ENCODE peak calls at places on chromosome 4, in four cellular contexts. J is H9, C is mesendoderm, G is H1. I is an unnamed sample.

GRCh38 chr4:24330198-24330972 is 254.0 kb downstream of the DHX15 start:
- DNase-seq in C (peak), J (no peak), G (no peak), I (no peak)

GRCh38 chr4:8778760-8779159 is 92.9 kb downstream of the HMX1 start:
- DNase-seq in J (no peak), C (no peak), G (no peak), I (no peak)

GRCh38 chr4:121726642-121727268 is 30.0 kb upstream of the ANXA5 start:
- DNase-seq in J (no peak), C (peak), G (no peak), I (peak)

GRCh38 chr4:5984843-5985242 is 33.4 kb downstream of the C4orf50 start:
- DNase-seq in J (no peak), G (no peak), C (no peak), I (no peak)

GRCh38 chr4:182478475-182478874 is 235.3 kb downstream of the TENM3 start:
- DNase-seq in G (no peak), C (peak), J (no peak), I (peak)

GRCh38 chr4:3287972-3288570 is 4.8 kb upstream of the RGS12 start:
- DNase-seq in C (no peak), J (peak), G (no peak), I (no peak)

GRCh38 chr4:15479913-15480185 is 10.2 kb downstream of the CC2D2A start:
- DNase-seq in G (no peak), J (no peak), C (no peak), I (peak)

GRCh38 chr4:182190306-182190705 is 52.9 kb upstream of the TENM3 start:
- DNase-seq in J (no peak), G (no peak), C (no peak), I (no peak)

GRCh38 chr4:10128761-10129160 is 12.2 kb upstream of the WDR1 start:
- DNase-seq in J (no peak), C (no peak), G (no peak), I (no peak)

GRCh38 chr4:29326816-29327215 is 1393.4 kb upstream of the PCDH7 start:
- DNase-seq in G (no peak), C (no peak), J (no peak), I (peak)

GRCh38 chr4:2535386-2536192 is 858 bp upstream of the FAM193A start:
- DNase-seq in J (peak), G (no peak), C (peak), I (peak)

GRCh38 chr4:153318696-153319320 is 25.7 kb upstream of the MND1 start:
- DNase-seq in G (no peak), C (peak), J (no peak), I (peak)

GRCh38 chr4:93495346-93495745 is 333.2 kb upstream of the ATOH1 start:
- DNase-seq in C (no peak), G (no peak), J (no peak), I (no peak)

GRCh38 chr4:162274354-162274753 is 110.6 kb upstream of the FSTL5 start:
- DNase-seq in G (no peak), C (no peak), J (no peak), I (no peak)

GRCh38 chr4:8381814-8382581 is 58.5 kb downstream of the ACOX3 start:
- DNase-seq in G (no peak), C (no peak), J (no peak), I (no peak)

GRCh38 chr4:169723207-169723606 is 34.5 kb downstream of the HPF1 start:
- DNase-seq in J (no peak), G (no peak), C (peak), I (no peak)

GRCh38 chr4:97819314-97819713 is 324.0 kb downstream of the STPG2 start:
- DNase-seq in G (no peak), J (no peak), C (no peak), I (no peak)

GRCh38 chr4:26055855-26056254 is 141.8 kb downstream of the SMIM20 start:
- DNase-seq in J (no peak), G (no peak), C (no peak), I (no peak)

GRCh38 chr4:39043697-39044363 is 11.6 kb upstream of the TMEM156 start:
- DNase-seq in G (no peak), J (no peak), C (peak), I (peak)
- H3K56ac ChIP-seq in G (no peak), J (no peak), C (peak), I (peak)

GRCh38 chr4:104519588-104519987 is 24.9 kb upstream of the CXXC4 start:
- DNase-seq in C (no peak), G (no peak), J (no peak), I (no peak)

DNA sequence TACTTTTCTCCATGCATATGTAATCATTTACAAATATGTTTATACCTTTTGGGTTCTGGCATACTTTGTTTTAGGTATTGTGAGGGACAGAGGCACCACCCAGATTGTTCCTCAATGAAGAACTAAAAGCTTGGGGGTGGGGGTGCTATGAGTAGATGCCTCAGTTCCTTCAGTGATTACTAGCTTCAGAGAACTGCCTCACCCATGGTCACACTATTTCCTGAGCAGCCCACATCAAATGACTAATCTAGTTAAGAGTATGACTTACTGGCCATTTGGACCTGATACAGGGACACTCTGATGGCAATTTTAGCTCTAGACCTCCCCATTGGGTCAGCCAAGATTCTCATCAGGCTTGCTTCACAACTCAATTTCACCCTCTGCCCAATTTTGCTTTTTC is 22.2 kb upstream of the CXXC4 start:
- DNase-seq in C (no peak), G (no peak), J (no peak), I (no peak)
- H3K56ac ChIP-seq in C (no peak), G (no peak), J (no peak), I (no peak)

GRCh38 chr4:560731-561211 is 15.3 kb downstream of the TMEM271 start:
- DNase-seq in J (no peak), C (no peak), G (no peak), I (no peak)
- H3K56ac ChIP-seq in J (no peak), C (no peak), G (no peak), I (no peak)

GRCh38 chr4:108512615-108513505 is 107.5 kb upstream of the RPL34 start:
- DNase-seq in C (peak), G (peak), J (peak), I (peak)
- H3K56ac ChIP-seq in C (no peak), G (no peak), J (no peak), I (no peak)

GRCh38 chr4:110046588-110047049 is 133.9 kb downstream of the EGF start:
- DNase-seq in J (no peak), G (no peak), C (no peak), I (peak)

GRCh38 chr4:110041742-110042141 is 129.1 kb downstream of the EGF start:
- DNase-seq in J (no peak), C (no peak), G (no peak), I (no peak)

GRCh38 chr4:110042540-110043517 is 130.1 kb downstream of the EGF start:
- DNase-seq in J (no peak), C (peak), G (no peak), I (no peak)
- H3K56ac ChIP-seq in J (no peak), C (no peak), G (no peak), I (no peak)

GRCh38 chr4:14237911-14238310 is 610.4 kb upstream of the BOD1L1 start:
- DNase-seq in J (no peak), G (no peak), C (no peak), I (no peak)
- H3K56ac ChIP-seq in J (no peak), G (no peak), C (no peak), I (no peak)

GRCh38 chr4:82983450-82983849 is 27.2 kb downstream of the LIN54 start:
- DNase-seq in G (no peak), J (no peak), C (no peak), I (no peak)

GRCh38 chr4:82975792-82976191 is 34.8 kb downstream of the LIN54 start:
- DNase-seq in C (no peak), G (no peak), J (no peak), I (peak)

GRCh38 chr4:82984459-82984858 is 26.2 kb downstream of the LIN54 start:
- DNase-seq in J (no peak), C (no peak), G (no peak), I (peak)

DNA sequence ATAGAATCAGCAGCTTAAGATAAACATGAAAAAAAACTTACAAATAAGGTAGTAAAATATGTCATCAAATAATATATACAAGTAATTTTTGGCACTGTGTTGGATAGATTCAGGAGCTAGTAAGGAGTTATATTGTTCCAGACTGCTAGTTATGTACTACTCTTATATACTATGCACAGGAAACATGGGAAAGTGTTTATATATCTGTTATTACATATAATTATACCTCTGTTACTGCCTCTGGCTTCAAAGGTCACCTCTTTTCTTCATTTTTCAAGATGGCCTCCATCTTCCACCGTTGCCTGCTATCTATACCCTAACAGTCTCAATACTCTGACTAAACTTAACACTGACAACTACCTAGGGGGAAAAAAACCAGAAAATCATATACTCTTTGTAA is 29.5 kb downstream of the LIN54 start:
- DNase-seq in G (no peak), J (no peak), C (no peak), I (no peak)
- H3K56ac ChIP-seq in G (no peak), J (no peak), C (no peak), I (no peak)

GRCh38 chr4:144421839-144422565 is 224.0 kb upstream of the HHIP start:
- DNase-seq in J (no peak), G (no peak), C (peak), I (no peak)

GRCh38 chr4:144423930-144424329 is 222.0 kb upstream of the HHIP start:
- DNase-seq in J (no peak), G (no peak), C (no peak), I (no peak)

GRCh38 chr4:144421056-144421455 is 224.9 kb upstream of the HHIP start:
- DNase-seq in G (no peak), C (no peak), J (no peak), I (no peak)
- H3K56ac ChIP-seq in G (no peak), C (no peak), J (no peak), I (no peak)

GRCh38 chr4:70705856-70706461 is 15.8 kb upstream of the RUFY3 start:
- DNase-seq in J (no peak), G (no peak), C (no peak), I (peak)
- H3K56ac ChIP-seq in J (no peak), G (no peak), C (peak), I (peak)

GRCh38 chr4:172141025-172141424 is 327.8 kb downstream of the GALNTL6 start:
- DNase-seq in J (no peak), C (no peak), G (no peak), I (no peak)

GRCh38 chr4:172147702-172148101 is 334.5 kb downstream of the GALNTL6 start:
- DNase-seq in J (no peak), C (no peak), G (no peak), I (no peak)

GRCh38 chr4:172143605-172144314 is 330.6 kb downstream of the GALNTL6 start:
- DNase-seq in G (no peak), J (no peak), C (peak), I (no peak)

DNA sequence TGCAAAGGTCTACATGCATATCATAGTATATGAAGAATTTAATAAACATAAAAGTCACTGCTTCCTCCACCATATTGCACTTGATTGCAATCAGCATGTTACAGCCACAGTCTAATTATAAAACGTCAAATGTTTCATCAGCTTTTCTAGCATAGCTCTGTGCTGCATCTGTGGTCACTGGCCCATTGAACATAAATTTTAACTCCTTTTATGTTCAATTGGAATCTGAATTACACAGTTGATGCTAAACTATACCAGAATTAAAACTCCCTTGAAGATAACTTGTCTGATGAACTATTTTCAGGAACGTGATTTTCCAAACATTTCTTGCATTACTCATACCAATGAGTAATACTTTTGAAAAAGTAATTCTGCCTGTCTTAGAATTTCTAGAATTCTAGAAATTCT is 329.1 kb downstream of the GALNTL6 start:
- DNase-seq in J (no peak), C (no peak), G (no peak), I (peak)
- H3K56ac ChIP-seq in J (no peak), C (no peak), G (no peak), I (no peak)

I was measured in IMR-90.